ENCODE peak calls at places on chromosomes 12 and 14, in six cellular contexts. A is bronchial epithelial cell, F is glutamatergic neuron, O is MCF 10A, N is DND-41, Y is kidney epithelial cell. R is an unnamed sample.

GRCh38 chr12:110885152-110885840 is 35.1 kb downstream of the MYL2 start:
- DNase-seq in N (no peak), A (peak), Y (no peak), F (peak), O (no peak), R (no peak)

GRCh38 chr12:49539406-49540228 is 787 bp downstream of the KCNH3 start:
- DNase-seq in A (no peak), F (no peak), O (no peak), Y (no peak), N (no peak), R (no peak)

GRCh38 chr12:2834581-2835491 is at the start of gene NRIP2:
- DNase-seq in N (no peak), O (no peak), Y (no peak), F (peak), A (no peak), R (peak)

GRCh38 chr14:61671086-61671485 is 24.2 kb upstream of the HIF1A start:
- DNase-seq in N (peak), O (no peak), Y (no peak), A (no peak), F (no peak), R (no peak)

GRCh38 chr14:105144231-105144665 is 24.3 kb downstream of the JAG2 start:
- DNase-seq in O (no peak), F (no peak), Y (no peak), A (no peak), N (no peak), R (no peak)

GRCh38 chr12:98757455-98757854 is 112.4 kb downstream of the APAF1 start:
- DNase-seq in O (no peak), N (no peak), F (no peak), Y (no peak), A (no peak), R (no peak)

GRCh38 chr12:120928864-120929652 is 24.9 kb upstream of the SPPL3 start:
- DNase-seq in N (no peak), O (no peak), A (peak), F (no peak), Y (no peak), R (no peak)

GRCh38 chr12:26275313-26276257 is 80.2 kb downstream of the SSPN start:
- DNase-seq in F (no peak), A (peak), O (no peak), Y (peak), N (no peak), R (no peak)

GRCh38 chr12:591571-592505 is 71.4 kb downstream of the NINJ2 start:
- DNase-seq in N (no peak), O (no peak), A (no peak), Y (no peak), F (peak), R (no peak)

GRCh38 chr14:64812412-64812811 is 67.3 kb downstream of the SPTB start:
- DNase-seq in F (peak), A (peak), Y (no peak), N (no peak), O (peak), R (no peak)

GRCh38 chr14:101858791-101859537 is 97.5 kb downstream of the PPP2R5C start:
- DNase-seq in Y (no peak), O (peak), A (peak), N (no peak), F (no peak), R (peak)

GRCh38 chr12:43599708-43600107 is 47.7 kb upstream of the ADAMTS20 start:
- DNase-seq in F (no peak), N (no peak), A (no peak), Y (no peak), O (no peak), R (no peak)
- TF ChIP-seq CTCF in F (no peak), N (no peak), A (no peak), Y (no peak), O (no peak), R (no peak)

DNA sequence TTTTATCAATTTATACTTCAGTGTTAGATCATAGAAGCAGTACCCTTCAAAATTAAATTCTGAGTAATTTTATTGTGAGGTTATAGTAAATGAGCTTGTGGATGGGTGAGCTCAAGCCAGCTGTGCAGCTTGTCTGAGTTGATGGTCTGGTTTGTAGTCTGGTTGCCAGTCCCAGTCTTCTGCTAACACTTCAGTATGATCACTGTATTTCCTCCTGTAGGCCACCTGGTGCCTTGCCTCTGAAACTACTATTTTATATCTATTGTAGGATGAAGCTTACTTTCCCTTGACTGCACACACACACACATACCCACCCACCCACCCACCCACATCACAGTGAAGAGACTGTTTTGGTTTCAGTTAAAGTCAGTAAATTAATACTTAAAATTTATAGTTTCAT is 496.4 kb downstream of the PCNX1 start:
- DNase-seq in A (peak), N (peak), Y (no peak), F (no peak), O (peak), R (no peak)
- TF ChIP-seq CTCF in A (peak), N (peak), Y (no peak), F (no peak), O (peak), R (peak)

DNA sequence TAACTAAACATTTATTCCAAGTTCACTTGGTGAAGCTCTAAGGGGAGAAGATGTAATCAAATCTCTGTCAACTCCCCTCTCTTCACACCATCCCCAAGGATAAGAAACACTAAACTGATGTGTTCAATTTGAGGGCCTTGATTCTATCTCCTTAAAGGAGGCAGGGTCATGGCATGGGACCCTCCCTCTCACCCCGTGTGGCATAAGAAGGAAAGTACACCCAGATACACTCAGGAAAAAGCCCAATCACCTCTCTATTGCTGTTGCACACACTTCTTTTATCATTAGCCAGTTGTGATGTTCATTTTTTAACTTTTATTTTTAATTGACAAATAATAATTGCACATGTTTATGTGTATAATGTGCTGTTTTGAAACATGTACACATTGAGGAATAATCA is 35.1 kb downstream of the WASHC3 start:
- DNase-seq in A (no peak), Y (no peak), N (no peak), F (no peak), O (no peak), R (no peak)
- TF ChIP-seq CTCF in A (no peak), Y (no peak), N (peak), F (peak), O (no peak), R (no peak)

DNA sequence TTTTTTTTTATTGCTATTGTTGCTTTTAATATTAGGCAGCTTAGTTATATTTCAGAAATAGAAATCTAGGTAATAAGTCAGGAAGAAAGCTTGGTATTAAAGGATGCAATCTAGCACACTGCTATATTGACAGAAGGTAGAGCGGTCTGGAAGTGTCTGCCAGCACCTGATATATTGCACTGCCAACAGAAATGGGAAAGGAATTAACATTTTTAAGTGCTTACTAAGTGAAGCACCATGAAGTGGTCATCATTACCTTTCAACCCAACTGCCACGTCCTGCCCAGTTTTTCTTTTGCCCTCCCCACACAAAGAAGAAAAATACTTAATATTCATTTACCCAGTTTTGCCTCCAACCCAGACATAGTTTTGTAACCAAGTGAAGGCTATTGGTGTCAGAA is 163.5 kb downstream of the KITLG start:
- DNase-seq in N (no peak), A (no peak), O (no peak), F (no peak), Y (no peak), R (no peak)
- TF ChIP-seq CTCF in N (no peak), A (no peak), O (no peak), F (no peak), Y (no peak), R (no peak)

GRCh38 chr12:16121953-16122352 is 155.5 kb downstream of the SLC15A5 start:
- DNase-seq in Y (no peak), A (no peak), N (no peak), F (no peak), O (no peak), R (no peak)
- TF ChIP-seq CTCF in Y (peak), A (no peak), N (no peak), F (no peak), O (no peak), R (no peak)

DNA sequence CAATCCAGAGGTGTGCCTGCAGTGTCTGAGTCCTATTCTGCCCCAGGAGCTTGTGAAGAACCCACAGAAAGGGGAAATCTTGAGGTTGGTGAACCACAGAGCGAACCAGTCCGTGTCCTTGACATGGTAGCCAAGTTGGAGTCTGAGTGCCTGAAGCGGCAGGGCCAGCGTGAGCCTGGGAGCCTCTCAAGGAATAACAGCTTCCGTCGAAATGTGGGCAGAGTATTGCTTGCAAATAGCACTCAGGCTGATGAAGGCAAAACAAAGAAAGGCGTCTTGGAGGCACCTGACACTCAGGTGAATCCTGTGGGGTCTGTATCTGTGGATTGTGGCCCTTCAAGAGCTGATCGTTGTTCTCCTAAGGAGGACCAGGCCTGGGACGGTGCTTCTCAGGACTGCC is 60.5 kb downstream of the ATG14 start:
- DNase-seq in F (no peak), Y (no peak), A (no peak), O (no peak), N (no peak), R (peak)
- TF ChIP-seq CTCF in F (no peak), Y (no peak), A (no peak), O (no peak), N (no peak), R (no peak)

DNA sequence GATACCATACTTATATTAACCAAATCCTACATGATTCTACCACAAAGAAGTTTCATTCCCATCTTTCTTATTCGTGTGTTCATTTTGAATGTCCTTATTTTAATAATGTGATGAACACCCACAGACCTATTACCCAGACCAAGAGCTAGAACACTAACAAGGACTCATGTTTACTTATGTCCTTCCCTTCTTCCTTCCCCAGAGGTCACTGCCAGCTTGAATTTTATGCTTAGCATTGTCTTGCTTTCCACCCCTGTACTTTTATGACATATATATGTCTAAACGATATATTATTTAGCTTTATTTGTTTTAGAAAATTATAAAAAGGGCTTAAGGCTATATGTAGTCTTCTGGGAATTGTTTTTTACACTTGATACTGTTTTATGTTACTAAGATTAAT is 238.6 kb downstream of the LRIG3 start:
- DNase-seq in A (no peak), F (no peak), O (no peak), N (no peak), Y (no peak), R (no peak)
- TF ChIP-seq CTCF in A (no peak), F (no peak), O (no peak), N (no peak), Y (no peak), R (no peak)

DNA sequence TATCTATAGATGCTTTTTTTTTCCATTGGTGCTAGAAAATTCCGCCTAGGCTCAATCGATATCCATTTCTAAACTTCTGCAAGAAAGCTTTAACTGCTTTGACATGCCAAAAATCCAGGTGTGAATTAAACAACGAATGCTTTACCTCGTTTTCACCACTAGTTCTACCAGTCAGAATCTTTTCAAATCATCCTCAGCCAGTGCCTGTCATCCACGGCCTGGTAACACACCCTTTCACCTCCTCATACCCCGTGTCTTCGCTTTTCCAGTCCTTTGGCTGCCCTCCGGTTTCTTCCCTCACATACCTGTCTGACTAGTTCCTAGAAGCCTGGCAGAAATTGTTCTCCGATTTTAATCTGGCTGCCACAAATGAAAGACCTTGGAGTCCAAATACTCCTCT is 1.4 kb upstream of the PHC1 start:
- DNase-seq in Y (no peak), A (peak), N (no peak), O (peak), F (no peak), R (no peak)
- TF ChIP-seq CTCF in Y (peak), A (peak), N (no peak), O (no peak), F (peak), R (peak)

GRCh38 chr12:109519787-109520186 is 42.4 kb downstream of the UBE3B start:
- DNase-seq in O (no peak), F (no peak), N (no peak), Y (no peak), A (no peak), R (no peak)

GRCh38 chr12:109523071-109523470 is 45.6 kb downstream of the UBE3B start:
- DNase-seq in A (no peak), N (no peak), F (no peak), Y (no peak), O (no peak), R (no peak)

GRCh38 chr12:109523504-109523903 is 46.1 kb downstream of the UBE3B start:
- DNase-seq in N (no peak), F (no peak), A (no peak), O (no peak), Y (no peak), R (no peak)

GRCh38 chr12:109517619-109518018 is 40.2 kb downstream of the UBE3B start:
- DNase-seq in Y (no peak), N (no peak), F (peak), O (no peak), A (no peak), R (no peak)

DNA sequence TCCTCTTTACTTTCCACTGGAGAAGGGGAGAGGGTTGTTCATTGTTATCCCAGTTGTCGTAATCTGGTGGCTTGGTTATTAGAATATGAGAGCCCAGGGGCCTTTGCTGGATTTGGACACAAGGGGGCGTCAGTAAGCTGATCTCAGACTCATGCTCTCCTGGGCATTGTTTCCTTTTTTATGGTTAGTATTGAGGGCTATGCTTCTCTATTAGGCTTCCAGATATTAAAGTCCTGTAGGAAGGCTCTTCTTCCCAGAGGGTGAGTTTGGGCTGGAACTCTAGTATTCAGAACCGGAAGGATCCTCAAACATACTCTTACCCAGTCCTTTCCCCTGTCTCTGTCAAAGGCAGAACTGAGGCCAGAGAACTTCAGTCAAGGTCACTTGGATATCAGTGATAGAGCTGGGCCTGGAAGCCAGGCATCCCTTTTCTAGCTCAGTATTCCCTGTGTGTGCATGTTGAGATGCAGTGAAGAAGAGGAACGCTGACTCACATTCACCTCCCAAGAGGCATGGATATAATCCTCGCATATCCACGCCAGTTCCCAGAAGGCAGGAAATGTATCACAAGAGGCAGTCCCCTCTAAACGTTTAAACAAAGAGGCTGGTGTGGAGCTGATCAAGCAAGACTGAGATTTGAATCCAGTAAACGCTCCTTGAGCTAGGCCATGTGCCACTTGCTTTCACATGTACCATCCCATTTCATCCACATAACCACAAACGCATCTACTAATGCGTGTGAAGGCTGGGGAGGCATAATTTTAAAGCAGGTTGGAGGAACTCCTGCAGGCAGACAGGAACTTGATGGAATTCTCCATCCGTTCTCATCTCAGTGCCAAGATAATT is 41.6 kb downstream of the UBE3B start:
- DNase-seq in Y (no peak), N (peak), F (peak), O (peak), A (peak), R (no peak)
- TF ChIP-seq CTCF in Y (peak), N (peak), F (peak), O (peak), A (peak), R (peak)